ENCODE peak calls at places on chromosomes 5 and 9, in eight cellular contexts. U, N, Y, O, I, X, W and G are unnamed samples.

GRCh38 chr9:113993838-113994540 is 84.1 kb downstream of the AMBP start:
- DNase-seq in O (peak), X (no peak), N (no peak), I (peak), Y (peak), U (peak), W (peak), G (no peak)

GRCh38 chr9:34554211-34555001 is 31.6 kb upstream of the ENHO start:
- DNase-seq in O (no peak), I (peak), Y (peak), X (no peak), U (no peak), W (no peak), N (no peak), G (no peak)

GRCh38 chr9:73132034-73132776 is 19.5 kb upstream of the ANXA1 start:
- DNase-seq in U (peak), I (peak), N (peak), Y (peak), X (peak), W (peak), O (peak), G (peak)

GRCh38 chr5:52725065-52725746 is 62.5 kb upstream of the ITGA1 start:
- DNase-seq in O (no peak), X (peak), W (no peak), I (no peak), Y (peak), U (peak), N (no peak), G (no peak)

GRCh38 chr5:1466631-1467265 is 21.5 kb upstream of the SLC6A3 start:
- DNase-seq in X (no peak), W (no peak), O (no peak), N (no peak), I (peak), U (no peak), Y (no peak), G (no peak)

GRCh38 chr5:116410345-116410890 is 164.2 kb downstream of the SEMA6A start:
- DNase-seq in I (no peak), O (peak), Y (peak), N (no peak), U (no peak), X (no peak), W (no peak), G (no peak)

GRCh38 chr5:72770266-72770665 is 46.2 kb upstream of the TNPO1 start:
- DNase-seq in N (no peak), O (no peak), X (no peak), U (no peak), I (no peak), Y (no peak), W (no peak), G (no peak)

GRCh38 chr5:109413463-109413862 is 3.7 kb upstream of the PJA2 start:
- DNase-seq in O (no peak), X (no peak), I (no peak), N (peak), U (peak), Y (peak), W (no peak), G (peak)